ENCODE peak calls at places on chromosomes 13 and 19, in seven cellular contexts. S is HCT116, L is NT2/D1, Q is K562, H is HepG2, W is SK-N-SH, O is GM12878. M is an unnamed sample.

GRCh38 chr19:3210347-3211017 is 14.0 kb upstream of the CELF5 start:
- DNase-seq in L (peak; percentile 27), H (peak; percentile 29), S (peak; percentile 4), W (peak; percentile 90), O (no peak), Q (peak; percentile 69), M (peak; percentile 34)

GRCh38 chr19:40229484-40229883 is 3.0 kb upstream of the CCNP start:
- DNase-seq in W (no peak), H (no peak), L (no peak), O (no peak), Q (peak; percentile 37), S (no peak), M (no peak)

GRCh38 chr19:53086949-53087348 is 16.3 kb downstream of the ZNF160 start:
- DNase-seq in O (no peak), L (no peak), H (no peak), Q (no peak), S (no peak), W (no peak), M (no peak)

GRCh38 chr19:1270168-1270853 is 1.2 kb downstream of the CIRBP start:
- DNase-seq in H (no peak), Q (peak; percentile 28), O (no peak), L (no peak), W (no peak), S (no peak), M (no peak)

GRCh38 chr13:48600374-48601364 is 53.1 kb upstream of the CYSLTR2 start:
- DNase-seq in H (peak; percentile 32), L (no peak), W (no peak), S (no peak), O (no peak), Q (no peak), M (no peak)

GRCh38 chr19:44530777-44531176 is 1.3 kb upstream of the CEACAM20 start:
- DNase-seq in W (no peak), O (no peak), S (no peak), L (no peak), H (no peak), Q (no peak), M (no peak)

GRCh38 chr19:18519962-18520847 is 1.7 kb downstream of the ELL start:
- DNase-seq in S (peak; percentile 62), W (peak; percentile 62), H (peak; percentile 95), O (no peak), L (peak; percentile 47), Q (peak; percentile 85), M (peak; percentile 68)

GRCh38 chr13:113862766-113863510 is 938 bp downstream of the GAS6 start:
- DNase-seq in L (no peak), O (no peak), S (no peak), Q (peak; percentile 56), H (no peak), W (peak; percentile 56), M (peak; percentile 72)

GRCh38 chr19:17867087-17867486 is 4.7 kb upstream of the SLC5A5 start:
- DNase-seq in Q (no peak), H (no peak), S (no peak), L (no peak), W (peak; percentile 31), O (no peak), M (no peak)

GRCh38 chr13:97397267-97397666 is 36.7 kb upstream of the RAP2A start:
- DNase-seq in W (no peak), Q (no peak), H (no peak), O (no peak), S (no peak), L (no peak), M (no peak)
- TF ChIP-seq YY1 in W (no peak), Q (no peak), H (no peak), O (no peak), S (no peak), L (no peak), M (no peak)

DNA sequence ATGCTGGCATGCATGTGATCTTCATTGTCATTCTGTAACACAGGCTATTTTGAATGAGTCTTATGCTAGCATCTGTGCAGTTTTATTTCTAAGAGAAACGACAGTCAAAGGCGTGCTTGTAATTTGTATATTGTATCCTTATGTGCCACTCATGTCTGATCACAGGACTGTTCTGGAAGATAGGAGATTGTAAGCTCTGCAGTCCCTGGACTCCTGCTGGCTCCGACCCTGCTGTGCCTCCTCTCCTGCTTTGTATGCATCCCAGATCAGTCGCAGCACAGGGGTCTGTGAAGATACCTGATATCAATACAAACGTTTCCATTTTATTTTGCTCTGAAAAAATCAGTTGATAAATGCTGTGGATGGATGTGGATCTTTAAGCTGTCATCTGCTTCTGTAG is 653.1 kb downstream of the LIG4 start:
- DNase-seq in Q (no peak), O (no peak), W (peak; percentile 40), H (no peak), S (no peak), L (no peak), M (no peak)
- TF ChIP-seq YY1 in Q (no peak), O (no peak), W (no peak), H (no peak), S (no peak), L (no peak), M (no peak)

GRCh38 chr13:43079392-43079931 is 56.1 kb downstream of the DNAJC15 start:
- DNase-seq in L (no peak), W (no peak), S (no peak), O (no peak), Q (no peak), H (no peak), M (no peak)

GRCh38 chr13:43077446-43077845 is 54.1 kb downstream of the DNAJC15 start:
- DNase-seq in W (no peak), H (no peak), S (no peak), Q (no peak), O (no peak), L (no peak), M (no peak)

GRCh38 chr13:43080199-43080598 is 56.8 kb downstream of the DNAJC15 start:
- DNase-seq in L (no peak), O (no peak), H (no peak), Q (no peak), W (no peak), S (no peak), M (no peak)

GRCh38 chr13:43077906-43078305 is 54.5 kb downstream of the DNAJC15 start:
- DNase-seq in H (no peak), L (no peak), W (no peak), S (no peak), O (no peak), Q (no peak), M (no peak)

DNA sequence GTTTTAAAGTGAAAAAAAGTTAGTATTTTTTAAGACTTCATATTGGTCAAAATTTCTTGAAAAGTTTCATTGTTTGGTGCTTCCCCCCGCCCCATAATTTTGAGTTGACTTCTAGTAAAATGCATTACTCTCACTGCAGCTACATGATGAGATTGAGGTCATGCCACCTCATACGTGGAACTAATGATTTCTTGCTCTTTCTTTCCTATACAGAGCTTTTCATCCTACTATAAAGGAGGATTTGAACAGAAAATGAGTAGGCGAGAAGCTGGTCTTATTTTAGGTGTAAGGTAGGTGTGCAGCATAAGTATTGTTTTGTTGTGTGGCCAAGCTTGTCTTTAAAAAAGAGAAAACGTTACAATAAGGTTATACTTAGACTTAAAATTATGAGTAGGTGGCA is 55.0 kb downstream of the DNAJC15 start:
- DNase-seq in W (no peak), H (no peak), L (no peak), Q (no peak), O (no peak), S (no peak), M (no peak)
- TF ChIP-seq YY1 in W (no peak), H (no peak), L (no peak), Q (no peak), O (no peak), S (no peak), M (no peak)

GRCh38 chr13:110561335-110562033 is at the start of gene RAB20:
- DNase-seq in S (peak; percentile 38), W (peak; percentile 96), L (peak; percentile 57), Q (peak; percentile 78), O (no peak), H (peak; percentile 80), M (peak; percentile 83)

GRCh38 chr13:110559986-110560385 is 1.5 kb downstream of the RAB20 start:
- DNase-seq in S (no peak), Q (no peak), W (no peak), L (no peak), H (no peak), O (no peak), M (no peak)

GRCh38 chr13:110562696-110563462 is 1.4 kb upstream of the RAB20 start:
- DNase-seq in L (no peak), Q (peak; percentile 49), O (no peak), W (no peak), S (no peak), H (peak; percentile 59), M (no peak)

GRCh38 chr13:110559429-110559943 is 2.0 kb downstream of the RAB20 start:
- DNase-seq in W (no peak), O (no peak), H (no peak), L (no peak), S (no peak), Q (no peak), M (no peak)

GRCh38 chr13:110560606-110561334 is 752 bp downstream of the RAB20 start:
- DNase-seq in O (no peak), L (peak; percentile 22), S (no peak), Q (peak; percentile 44), H (peak; percentile 49), W (peak; percentile 71), M (no peak)
- TF ChIP-seq YY1 in O (no peak), L (no peak), S (no peak), Q (no peak), H (no peak), W (no peak), M (no peak)

DNA sequence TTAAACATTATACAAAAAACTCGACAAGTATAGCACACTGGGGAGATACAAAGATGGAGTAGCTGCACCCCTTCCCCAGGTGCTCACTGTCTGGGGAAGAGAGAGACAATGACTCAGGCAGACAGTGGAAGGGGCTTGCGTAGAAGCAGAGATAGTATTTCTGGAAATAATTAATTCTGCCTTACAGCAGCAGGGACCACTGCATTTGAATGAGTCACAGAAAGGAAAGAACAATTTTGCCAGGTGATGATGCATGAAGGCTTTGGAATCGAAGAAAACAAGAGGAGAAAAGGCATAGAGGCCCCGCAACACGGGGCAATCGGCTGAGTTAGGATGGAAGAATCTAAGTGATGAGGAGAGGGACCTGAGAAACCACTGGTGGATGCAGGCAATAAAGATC is 447.4 kb downstream of the EFNB2 start:
- DNase-seq in H (no peak), L (no peak), O (no peak), Q (no peak), S (no peak), W (no peak), M (no peak)
- TF ChIP-seq YY1 in H (no peak), L (no peak), O (no peak), Q (no peak), S (no peak), W (no peak), M (no peak)

M was measured in H1.